ENCODE peak calls at places on chromosome 3, in five cellular contexts. One of them, this sample, is unnamed.

GRCh38 chr3:32076566-32076965 is 29.9 kb upstream of the GPD1L start:
- DNase-seq in left cardiac atrium: no peak
- DNase-seq in NCI-H187 treated with DMSO at 0.1 percent for 48 hours: no peak
- DNase-seq in HS-27A: no peak
- DNase-seq in stimulated activated CD8-positive, alpha-beta memory T cell treated with anti-CD3 and anti-CD28 coated beads, Interleukin-2, amount 100 ng/mL, for 48 hours: no peak
- DNase-seq in this sample: no peak

GRCh38 chr3:50737511-50738251 is 63.0 kb downstream of the DOCK3 start:
- DNase-seq in left cardiac atrium: no peak
- DNase-seq in NCI-H187 treated with DMSO at 0.1 percent for 48 hours: no peak
- DNase-seq in HS-27A: no peak
- DNase-seq in stimulated activated CD8-positive, alpha-beta memory T cell treated with anti-CD3 and anti-CD28 coated beads, Interleukin-2, amount 100 ng/mL, for 48 hours: no peak
- DNase-seq in this sample: no peak

GRCh38 chr3:157082305-157082981 is 77.5 kb downstream of the CCNL1 start:
- DNase-seq in left cardiac atrium: no peak
- DNase-seq in NCI-H187 treated with DMSO at 0.1 percent for 48 hours: no peak
- DNase-seq in HS-27A: no peak
- DNase-seq in stimulated activated CD8-positive, alpha-beta memory T cell treated with anti-CD3 and anti-CD28 coated beads, Interleukin-2, amount 100 ng/mL, for 48 hours: no peak
- DNase-seq in this sample: no peak

GRCh38 chr3:45084820-45085816 is 59.0 kb downstream of the CLEC3B start:
- DNase-seq in left cardiac atrium: no peak
- DNase-seq in NCI-H187 treated with DMSO at 0.1 percent for 48 hours: no peak
- DNase-seq in HS-27A: peak
- DNase-seq in stimulated activated CD8-positive, alpha-beta memory T cell treated with anti-CD3 and anti-CD28 coated beads, Interleukin-2, amount 100 ng/mL, for 48 hours: no peak
- DNase-seq in this sample: no peak

GRCh38 chr3:17369973-17370372 is 372.5 kb downstream of the TBC1D5 start:
- DNase-seq in left cardiac atrium: no peak
- DNase-seq in NCI-H187 treated with DMSO at 0.1 percent for 48 hours: no peak
- DNase-seq in HS-27A: no peak
- DNase-seq in stimulated activated CD8-positive, alpha-beta memory T cell treated with anti-CD3 and anti-CD28 coated beads, Interleukin-2, amount 100 ng/mL, for 48 hours: no peak
- DNase-seq in this sample: no peak

GRCh38 chr3:124768812-124769211 is 38.6 kb downstream of the UMPS start:
- DNase-seq in left cardiac atrium: no peak
- DNase-seq in NCI-H187 treated with DMSO at 0.1 percent for 48 hours: no peak
- DNase-seq in HS-27A: no peak
- DNase-seq in stimulated activated CD8-positive, alpha-beta memory T cell treated with anti-CD3 and anti-CD28 coated beads, Interleukin-2, amount 100 ng/mL, for 48 hours: no peak
- DNase-seq in this sample: no peak

GRCh38 chr3:79767194-79767952 is 425 bp downstream of the ROBO1 start:
- DNase-seq in left cardiac atrium: no peak
- DNase-seq in NCI-H187 treated with DMSO at 0.1 percent for 48 hours: no peak
- DNase-seq in HS-27A: peak
- DNase-seq in stimulated activated CD8-positive, alpha-beta memory T cell treated with anti-CD3 and anti-CD28 coated beads, Interleukin-2, amount 100 ng/mL, for 48 hours: no peak
- DNase-seq in this sample: no peak

GRCh38 chr3:74489393-74489792 is 125.1 kb downstream of the CNTN3 start:
- DNase-seq in left cardiac atrium: no peak
- DNase-seq in NCI-H187 treated with DMSO at 0.1 percent for 48 hours: no peak
- DNase-seq in HS-27A: no peak
- DNase-seq in stimulated activated CD8-positive, alpha-beta memory T cell treated with anti-CD3 and anti-CD28 coated beads, Interleukin-2, amount 100 ng/mL, for 48 hours: no peak
- DNase-seq in this sample: no peak

GRCh38 chr3:156615592-156616173 is 58.7 kb upstream of the TIPARP start:
- DNase-seq in left cardiac atrium: no peak
- DNase-seq in NCI-H187 treated with DMSO at 0.1 percent for 48 hours: no peak
- DNase-seq in HS-27A: no peak
- DNase-seq in stimulated activated CD8-positive, alpha-beta memory T cell treated with anti-CD3 and anti-CD28 coated beads, Interleukin-2, amount 100 ng/mL, for 48 hours: no peak
- DNase-seq in this sample: no peak

GRCh38 chr3:172103724-172104123 is 64.3 kb downstream of the FNDC3B start:
- DNase-seq in left cardiac atrium: no peak
- DNase-seq in NCI-H187 treated with DMSO at 0.1 percent for 48 hours: peak
- DNase-seq in HS-27A: peak
- DNase-seq in stimulated activated CD8-positive, alpha-beta memory T cell treated with anti-CD3 and anti-CD28 coated beads, Interleukin-2, amount 100 ng/mL, for 48 hours: no peak
- DNase-seq in this sample: no peak

GRCh38 chr3:55252921-55253320 is 234.2 kb downstream of the WNT5A start:
- DNase-seq in left cardiac atrium: no peak
- DNase-seq in NCI-H187 treated with DMSO at 0.1 percent for 48 hours: no peak
- DNase-seq in HS-27A: no peak
- DNase-seq in stimulated activated CD8-positive, alpha-beta memory T cell treated with anti-CD3 and anti-CD28 coated beads, Interleukin-2, amount 100 ng/mL, for 48 hours: no peak
- DNase-seq in this sample: no peak

GRCh38 chr3:62665627-62666433 is 209.4 kb downstream of the CADPS start:
- DNase-seq in left cardiac atrium: peak
- DNase-seq in NCI-H187 treated with DMSO at 0.1 percent for 48 hours: no peak
- DNase-seq in HS-27A: peak
- DNase-seq in stimulated activated CD8-positive, alpha-beta memory T cell treated with anti-CD3 and anti-CD28 coated beads, Interleukin-2, amount 100 ng/mL, for 48 hours: no peak
- DNase-seq in this sample: peak

GRCh38 chr3:100936931-100937330 is 56.3 kb downstream of the ABI3BP start:
- DNase-seq in left cardiac atrium: no peak
- DNase-seq in NCI-H187 treated with DMSO at 0.1 percent for 48 hours: no peak
- DNase-seq in HS-27A: no peak
- DNase-seq in stimulated activated CD8-positive, alpha-beta memory T cell treated with anti-CD3 and anti-CD28 coated beads, Interleukin-2, amount 100 ng/mL, for 48 hours: no peak
- DNase-seq in this sample: no peak

GRCh38 chr3:38823722-38824121 is 7.7 kb upstream of the SCN10A start:
- DNase-seq in left cardiac atrium: no peak
- DNase-seq in NCI-H187 treated with DMSO at 0.1 percent for 48 hours: no peak
- DNase-seq in HS-27A: no peak
- DNase-seq in stimulated activated CD8-positive, alpha-beta memory T cell treated with anti-CD3 and anti-CD28 coated beads, Interleukin-2, amount 100 ng/mL, for 48 hours: no peak
- DNase-seq in this sample: no peak

GRCh38 chr3:114608293-114608692 is 314.5 kb downstream of the TIGIT start:
- DNase-seq in left cardiac atrium: no peak
- DNase-seq in NCI-H187 treated with DMSO at 0.1 percent for 48 hours: no peak
- DNase-seq in HS-27A: peak
- DNase-seq in stimulated activated CD8-positive, alpha-beta memory T cell treated with anti-CD3 and anti-CD28 coated beads, Interleukin-2, amount 100 ng/mL, for 48 hours: no peak
- DNase-seq in this sample: no peak

GRCh38 chr3:105365536-105366301 is 990 bp upstream of the ALCAM start:
- DNase-seq in left cardiac atrium: no peak
- DNase-seq in NCI-H187 treated with DMSO at 0.1 percent for 48 hours: no peak
- DNase-seq in HS-27A: no peak
- DNase-seq in stimulated activated CD8-positive, alpha-beta memory T cell treated with anti-CD3 and anti-CD28 coated beads, Interleukin-2, amount 100 ng/mL, for 48 hours: no peak
- DNase-seq in this sample: no peak

GRCh38 chr3:143644370-143645089 is 203.7 kb downstream of the SLC9A9 start:
- DNase-seq in left cardiac atrium: peak
- DNase-seq in NCI-H187 treated with DMSO at 0.1 percent for 48 hours: peak
- DNase-seq in HS-27A: peak
- DNase-seq in stimulated activated CD8-positive, alpha-beta memory T cell treated with anti-CD3 and anti-CD28 coated beads, Interleukin-2, amount 100 ng/mL, for 48 hours: no peak
- DNase-seq in this sample: peak

GRCh38 chr3:39809181-39809994 is at the start of gene MYRIP:
- DNase-seq in left cardiac atrium: peak
- DNase-seq in NCI-H187 treated with DMSO at 0.1 percent for 48 hours: no peak
- DNase-seq in HS-27A: no peak
- DNase-seq in stimulated activated CD8-positive, alpha-beta memory T cell treated with anti-CD3 and anti-CD28 coated beads, Interleukin-2, amount 100 ng/mL, for 48 hours: no peak
- DNase-seq in this sample: peak

GRCh38 chr3:43629741-43630140 is 7.9 kb upstream of the ANO10 start:
- DNase-seq in left cardiac atrium: no peak
- DNase-seq in NCI-H187 treated with DMSO at 0.1 percent for 48 hours: no peak
- DNase-seq in HS-27A: no peak
- DNase-seq in stimulated activated CD8-positive, alpha-beta memory T cell treated with anti-CD3 and anti-CD28 coated beads, Interleukin-2, amount 100 ng/mL, for 48 hours: no peak
- DNase-seq in this sample: no peak

GRCh38 chr3:50436063-50436674 is 67.3 kb downstream of the CACNA2D2 start:
- DNase-seq in left cardiac atrium: peak
- DNase-seq in NCI-H187 treated with DMSO at 0.1 percent for 48 hours: no peak
- DNase-seq in HS-27A: peak
- DNase-seq in stimulated activated CD8-positive, alpha-beta memory T cell treated with anti-CD3 and anti-CD28 coated beads, Interleukin-2, amount 100 ng/mL, for 48 hours: peak
- DNase-seq in this sample: peak

GRCh38 chr3:169041677-169042171 is 621.8 kb downstream of the MECOM start:
- DNase-seq in left cardiac atrium: no peak
- DNase-seq in NCI-H187 treated with DMSO at 0.1 percent for 48 hours: no peak
- DNase-seq in HS-27A: peak
- DNase-seq in stimulated activated CD8-positive, alpha-beta memory T cell treated with anti-CD3 and anti-CD28 coated beads, Interleukin-2, amount 100 ng/mL, for 48 hours: no peak
- DNase-seq in this sample: no peak

GRCh38 chr3:52468336-52468735 is 12.9 kb downstream of the NISCH start:
- DNase-seq in left cardiac atrium: peak
- DNase-seq in NCI-H187 treated with DMSO at 0.1 percent for 48 hours: no peak
- DNase-seq in HS-27A: no peak
- DNase-seq in stimulated activated CD8-positive, alpha-beta memory T cell treated with anti-CD3 and anti-CD28 coated beads, Interleukin-2, amount 100 ng/mL, for 48 hours: no peak
- DNase-seq in this sample: no peak

GRCh38 chr3:127915115-127915936 is at the start of gene KBTBD12:
- DNase-seq in left cardiac atrium: peak
- DNase-seq in NCI-H187 treated with DMSO at 0.1 percent for 48 hours: no peak
- DNase-seq in HS-27A: no peak
- DNase-seq in stimulated activated CD8-positive, alpha-beta memory T cell treated with anti-CD3 and anti-CD28 coated beads, Interleukin-2, amount 100 ng/mL, for 48 hours: no peak
- DNase-seq in this sample: no peak

GRCh38 chr3:25461946-25462345 is 33.9 kb downstream of the RARB start:
- DNase-seq in left cardiac atrium: no peak
- DNase-seq in NCI-H187 treated with DMSO at 0.1 percent for 48 hours: no peak
- DNase-seq in HS-27A: no peak
- DNase-seq in stimulated activated CD8-positive, alpha-beta memory T cell treated with anti-CD3 and anti-CD28 coated beads, Interleukin-2, amount 100 ng/mL, for 48 hours: no peak
- DNase-seq in this sample: no peak

GRCh38 chr3:51721062-51721745 is 14.3 kb downstream of the GRM2 start:
- DNase-seq in left cardiac atrium: no peak
- DNase-seq in NCI-H187 treated with DMSO at 0.1 percent for 48 hours: no peak
- DNase-seq in HS-27A: no peak
- DNase-seq in stimulated activated CD8-positive, alpha-beta memory T cell treated with anti-CD3 and anti-CD28 coated beads, Interleukin-2, amount 100 ng/mL, for 48 hours: no peak
- DNase-seq in this sample: no peak

GRCh38 chr3:141071681-141072260 is 20.6 kb downstream of the SPSB4 start:
- DNase-seq in left cardiac atrium: no peak
- DNase-seq in NCI-H187 treated with DMSO at 0.1 percent for 48 hours: no peak
- DNase-seq in HS-27A: no peak
- DNase-seq in stimulated activated CD8-positive, alpha-beta memory T cell treated with anti-CD3 and anti-CD28 coated beads, Interleukin-2, amount 100 ng/mL, for 48 hours: no peak
- DNase-seq in this sample: no peak

This sample was measured in mesothelial cell of epicardium.